ENCODE peak calls at places on chromosome 1, in six cellular contexts. B, U, J, Z, F and N are unnamed samples.

GRCh38 chr1:21904725-21905520 is 32.2 kb downstream of the HSPG2 start:
- DNase-seq in B (peak), U (peak), J (peak), Z (peak), F (peak), N (peak)

GRCh38 chr1:10128081-10128765 is 82.1 kb upstream of the KIF1B start:
- DNase-seq in B (no peak), U (no peak), J (no peak), Z (no peak), F (no peak), N (no peak)

GRCh38 chr1:43554444-43554992 is 23.8 kb downstream of the PTPRF start:
- DNase-seq in B (peak), U (no peak), J (no peak), Z (no peak), F (no peak), N (peak)

GRCh38 chr1:147086129-147086528 is 86.1 kb downstream of the PRKAB2 start:
- DNase-seq in B (no peak), U (no peak), J (no peak), Z (no peak), F (no peak), N (no peak)

GRCh38 chr1:184212649-184213314 is 161.3 kb downstream of the TSEN15 start:
- DNase-seq in B (peak), U (peak), J (no peak), Z (no peak), F (no peak), N (peak)

GRCh38 chr1:187911820-187912219 is 1083.1 kb downstream of the PLA2G4A start:
- DNase-seq in B (no peak), U (no peak), J (no peak), Z (no peak), F (no peak), N (no peak)

GRCh38 chr1:32447469-32448185 is 17.2 kb upstream of the ZBTB8B start:
- DNase-seq in B (peak), U (no peak), J (no peak), Z (no peak), F (no peak), N (peak)

GRCh38 chr1:96968582-96969378 is 247.2 kb downstream of the PTBP2 start:
- DNase-seq in B (peak), U (no peak), J (no peak), Z (no peak), F (no peak), N (peak)

GRCh38 chr1:21212126-21212525 is 35.4 kb upstream of the EIF4G3 start:
- DNase-seq in B (no peak), U (no peak), J (no peak), Z (no peak), F (no peak), N (no peak)

GRCh38 chr1:208467401-208467800 is 223.2 kb upstream of the PLXNA2 start:
- DNase-seq in B (no peak), U (no peak), J (no peak), Z (no peak), F (no peak), N (no peak)

GRCh38 chr1:231139125-231139649 is 22.7 kb upstream of the TRIM67 start:
- DNase-seq in B (peak), U (peak), J (no peak), Z (peak), F (no peak), N (peak)

GRCh38 chr1:61368876-61369275 is 286.5 kb downstream of the NFIA start:
- DNase-seq in B (no peak), U (no peak), J (no peak), Z (no peak), F (no peak), N (no peak)

GRCh38 chr1:245045087-245045881 is 109.5 kb upstream of the KIF26B start:
- DNase-seq in B (peak), U (peak), J (no peak), Z (no peak), F (no peak), N (peak)

GRCh38 chr1:24418898-24419628 is 3.5 kb downstream of the NIPAL3 start:
- DNase-seq in B (peak), U (no peak), J (peak), Z (no peak), F (no peak), N (peak)

GRCh38 chr1:179091691-179092165 is 9.9 kb downstream of the TOR3A start:
- DNase-seq in B (no peak), U (peak), J (no peak), Z (no peak), F (no peak), N (peak)

GRCh38 chr1:13731897-13732296 is 31.9 kb downstream of the PRDM2 start:
- DNase-seq in B (no peak), U (no peak), J (no peak), Z (no peak), F (no peak), N (no peak)

GRCh38 chr1:213571419-213571818 is 416.4 kb upstream of the PROX1 start:
- DNase-seq in B (no peak), U (no peak), J (no peak), Z (no peak), F (no peak), N (no peak)

GRCh38 chr1:246005067-246005466 is 502.0 kb downstream of the SMYD3 start:
- DNase-seq in B (peak), U (peak), J (no peak), Z (no peak), F (no peak), N (peak)

GRCh38 chr1:153346067-153346723 is 2.4 kb downstream of the PGLYRP4 start:
- DNase-seq in B (no peak), U (no peak), J (peak), Z (no peak), F (no peak), N (no peak)

GRCh38 chr1:241266121-241266520 is 90.9 kb downstream of the RGS7 start:
- DNase-seq in B (no peak), U (peak), J (no peak), Z (no peak), F (no peak), N (no peak)

GRCh38 chr1:226976671-226977287 is 36.7 kb downstream of the COQ8A start:
- DNase-seq in B (no peak), U (no peak), J (peak), Z (no peak), F (no peak), N (no peak)

GRCh38 chr1:225587310-225587709 is 65.6 kb downstream of the ENAH start:
- DNase-seq in B (no peak), U (no peak), J (no peak), Z (no peak), F (no peak), N (no peak)

GRCh38 chr1:210364479-210364878 is 35.8 kb downstream of the HHAT start:
- DNase-seq in B (no peak), U (no peak), J (no peak), Z (no peak), F (no peak), N (no peak)

GRCh38 chr1:205477759-205478247 is 22.0 kb upstream of the BLACAT1 start:
- DNase-seq in B (peak), U (peak), J (peak), Z (no peak), F (no peak), N (peak)

GRCh38 chr1:54153548-54154439 is 994 bp upstream of the CDCP2 start:
- DNase-seq in B (peak), U (peak), J (no peak), Z (no peak), F (no peak), N (peak)

GRCh38 chr1:56627636-56628039 is 17.5 kb upstream of the PRKAA2 start:
- DNase-seq in B (peak), U (no peak), J (peak), Z (peak), F (no peak), N (peak)